ENCODE peak calls at places on chromosome 17, in five cellular contexts. Q is H9, X is NCI-H345, W is NCI-H1105, I is IMR-90. T is an unnamed sample.

GRCh38 chr17:6421700-6422604 is 13.0 kb downstream of the AIPL1 start:
- DNase-seq in Q (peak; percentile 95), X (peak; percentile 70), W (peak; percentile 76), I (peak; percentile 64), T (peak; percentile 93)

GRCh38 chr17:54494731-54495715 is 405.6 kb upstream of the TOM1L1 start:
- DNase-seq in Q (no peak), X (no peak), W (no peak), I (no peak), T (no peak)

GRCh38 chr17:21823643-21824042 is 131.3 kb downstream of the KCNJ18 start:
- DNase-seq in Q (no peak), X (no peak), W (no peak), I (no peak), T (no peak)

GRCh38 chr17:65564793-65565192 is 3.3 kb upstream of the AXIN2 start:
- DNase-seq in Q (no peak), X (peak; percentile 77), W (peak; percentile 69), I (peak; percentile 40), T (no peak)

GRCh38 chr17:69423450-69423849 is 9.0 kb downstream of the MAP2K6 start:
- DNase-seq in Q (no peak), X (no peak), W (no peak), I (no peak), T (no peak)

GRCh38 chr17:5370411-5370810 is 49.1 kb downstream of the NUP88 start:
- DNase-seq in Q (no peak), X (no peak), W (no peak), I (no peak), T (no peak)

GRCh38 chr17:55426851-55427586 is 5.4 kb upstream of the MMD start:
- DNase-seq in Q (no peak), X (no peak), W (no peak), I (peak; percentile 58), T (peak; percentile 33)

GRCh38 chr17:5043524-5043923 is 8.3 kb upstream of the SLC52A1 start:
- DNase-seq in Q (peak; percentile 63), X (no peak), W (no peak), I (no peak), T (no peak)

GRCh38 chr17:38958756-38959155 is 8.4 kb downstream of the FBXO47 start:
- DNase-seq in Q (no peak), X (no peak), W (no peak), I (peak; percentile 68), T (peak; percentile 11)

GRCh38 chr17:29111816-29112499 is 68.2 kb downstream of the MYO18A start:
- DNase-seq in Q (peak; percentile 83), X (peak; percentile 57), W (peak; percentile 45), I (peak; percentile 55), T (peak; percentile 75)

GRCh38 chr17:80005360-80006338 is 30.0 kb downstream of the TBC1D16 start:
- DNase-seq in Q (peak; percentile 80), X (peak; percentile 62), W (peak; percentile 29), I (peak; percentile 31), T (peak; percentile 89)

GRCh38 chr17:80558046-80558445 is 13.4 kb downstream of the RPTOR start:
- DNase-seq in Q (no peak), X (no peak), W (no peak), I (no peak), T (no peak)